ENCODE peak calls at places on chromosomes 12 and 14, in seven cellular contexts. Z is A549, U is small intestine, P is fibroblast of the aortic adventitia, R is left ventricle myocardium inferior, S is IMR-90, J is MM.1S. G is an unnamed sample.
A peak's percentile ranks its signal among the peaks of the same experiment; 100 is the strongest.

GRCh38 chr14:54975856-54976255 is 51.0 kb downstream of the WDHD1 start:
- DNase-seq in U (no peak), Z (no peak), R (no peak), P (peak; percentile 8), S (no peak), J (no peak), G (no peak)

GRCh38 chr14:105087963-105088811 is 23.0 kb upstream of the GPR132 start:
- DNase-seq in S (peak; percentile 74), J (no peak), Z (peak; percentile 60), U (no peak), P (peak; percentile 69), R (peak; percentile 62), G (no peak)

GRCh38 chr12:120109570-120110267 is 6.8 kb downstream of the RAB35 start:
- DNase-seq in P (no peak), Z (no peak), J (no peak), R (no peak), S (no peak), U (no peak), G (no peak)

GRCh38 chr14:101623685-101624444 is 62.6 kb downstream of the DIO3 start:
- DNase-seq in P (no peak), R (no peak), Z (no peak), U (no peak), J (no peak), S (no peak), G (no peak)

GRCh38 chr12:94873368-94874085 is 130.0 kb downstream of the NDUFA12 start:
- DNase-seq in S (no peak), Z (peak; percentile 26), U (no peak), P (no peak), R (peak; percentile 16), J (peak; percentile 57), G (no peak)

GRCh38 chr12:77382096-77382742 is 316.9 kb upstream of the E2F7 start:
- DNase-seq in R (no peak), J (no peak), P (peak; percentile 37), Z (no peak), S (no peak), U (no peak), G (no peak)

GRCh38 chr12:2697057-2697456 is 97.7 kb upstream of the FKBP4 start:
- DNase-seq in S (no peak), P (no peak), Z (no peak), R (no peak), U (no peak), J (no peak), G (no peak)

GRCh38 chr12:83642205-83642604 is 955.5 kb downstream of the TMTC2 start:
- DNase-seq in Z (no peak), P (no peak), U (no peak), S (no peak), J (no peak), R (no peak), G (no peak)

GRCh38 chr12:96364092-96364700 is 36.0 kb downstream of the CDK17 start:
- DNase-seq in S (no peak), P (no peak), J (no peak), Z (no peak), U (no peak), R (no peak), G (no peak)

GRCh38 chr12:104591272-104591940 is 134.7 kb downstream of the CHST11 start:
- DNase-seq in P (no peak), Z (no peak), S (no peak), R (no peak), J (no peak), U (no peak), G (no peak)

GRCh38 chr12:6116481-6117021 is 7.9 kb downstream of the VWF start:
- DNase-seq in P (no peak), U (no peak), R (no peak), S (peak; percentile 15), Z (no peak), J (no peak), G (no peak)

GRCh38 chr12:110107369-110108281 is 16.5 kb upstream of the IFT81 start:
- DNase-seq in J (no peak), P (peak; percentile 94), Z (peak; percentile 75), R (peak; percentile 20), S (peak; percentile 97), U (no peak), G (no peak)

GRCh38 chr14:92955381-92955780 is 32.4 kb downstream of the CHGA start:
- DNase-seq in S (no peak), Z (no peak), P (no peak), U (no peak), R (peak; percentile 36), J (no peak), G (no peak)

GRCh38 chr14:92951912-92952471 is 29.0 kb downstream of the CHGA start:
- DNase-seq in S (peak; percentile 48), U (peak; percentile 72), J (peak; percentile 41), R (peak; percentile 82), Z (peak; percentile 84), P (peak; percentile 66), G (peak; percentile 77)

GRCh38 chr14:92954933-92955332 is 32.0 kb downstream of the CHGA start:
- DNase-seq in U (no peak), Z (no peak), J (no peak), P (no peak), S (no peak), R (no peak), G (no peak)

GRCh38 chr14:92952497-92953298 is 29.7 kb downstream of the CHGA start:
- DNase-seq in P (no peak), Z (no peak), R (peak; percentile 79), S (no peak), U (no peak), J (no peak), G (no peak)

DNA sequence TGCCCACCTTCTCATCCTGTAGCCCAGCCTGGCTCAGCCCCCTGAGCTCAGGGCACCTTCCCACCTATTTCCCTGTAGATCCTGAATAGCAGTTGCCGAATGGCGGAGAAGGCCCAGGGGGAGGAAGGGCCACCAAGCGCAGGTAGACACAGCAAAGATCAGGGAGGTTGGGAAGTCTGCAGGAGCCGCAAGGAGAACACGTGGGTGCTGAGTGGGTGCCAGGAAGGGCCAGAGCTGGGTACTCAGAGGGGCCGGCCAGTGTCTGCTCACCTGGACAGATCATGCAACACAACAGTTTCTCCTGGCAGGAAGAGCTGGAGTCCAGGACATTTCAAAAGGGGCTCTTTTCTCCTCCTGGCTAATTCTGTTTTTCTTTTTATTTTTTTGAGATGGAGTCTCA is 30.6 kb downstream of the CHGA start:
- DNase-seq in Z (no peak), U (no peak), J (no peak), S (no peak), P (no peak), R (no peak), G (no peak)
- H3K4me3 ChIP-seq in Z (no peak overlapping the region), U (no peak overlapping the region), J (no peak overlapping the region), S (no peak overlapping the region), P (no peak overlapping the region), R (no peak overlapping the region), G (no peak overlapping the region)

GRCh38 chr14:94540031-94540794 is 21.0 kb upstream of the SERPINA4 start:
- DNase-seq in S (peak; percentile 9), Z (no peak), J (no peak), R (no peak), P (peak; percentile 22), U (peak; percentile 54), G (no peak)
- H3K4me3 ChIP-seq in S (no peak overlapping the region), Z (no peak overlapping the region), J (no peak overlapping the region), R (no peak overlapping the region), P (no peak overlapping the region), U (no peak overlapping the region), G (no peak overlapping the region)

GRCh38 chr12:47222592-47222959 is 142.8 kb upstream of the AMIGO2 start:
- DNase-seq in U (no peak), J (no peak), Z (no peak), S (no peak), R (no peak), P (no peak), G (no peak)
- H3K4me3 ChIP-seq in U (no peak overlapping the region), J (no peak overlapping the region), Z (peak overlapping the region; percentile 44), S (no peak overlapping the region), R (no peak overlapping the region), P (no peak overlapping the region), G (peak overlapping the region; percentile 16)

GRCh38 chr12:106086696-106087095 is 52.1 kb downstream of the NUAK1 start:
- DNase-seq in Z (no peak), J (no peak), R (no peak), U (no peak), S (no peak), P (no peak), G (no peak)

GRCh38 chr12:106082216-106083175 is 56.3 kb downstream of the NUAK1 start:
- DNase-seq in S (peak; percentile 73), P (no peak), U (no peak), J (no peak), R (no peak), Z (no peak), G (no peak)

GRCh38 chr12:106085213-106085612 is 53.5 kb downstream of the NUAK1 start:
- DNase-seq in S (no peak), P (no peak), R (no peak), U (no peak), Z (no peak), J (no peak), G (no peak)

GRCh38 chr12:106084759-106085158 is 54.0 kb downstream of the NUAK1 start:
- DNase-seq in U (no peak), Z (no peak), S (no peak), R (no peak), J (no peak), P (no peak), G (no peak)

DNA sequence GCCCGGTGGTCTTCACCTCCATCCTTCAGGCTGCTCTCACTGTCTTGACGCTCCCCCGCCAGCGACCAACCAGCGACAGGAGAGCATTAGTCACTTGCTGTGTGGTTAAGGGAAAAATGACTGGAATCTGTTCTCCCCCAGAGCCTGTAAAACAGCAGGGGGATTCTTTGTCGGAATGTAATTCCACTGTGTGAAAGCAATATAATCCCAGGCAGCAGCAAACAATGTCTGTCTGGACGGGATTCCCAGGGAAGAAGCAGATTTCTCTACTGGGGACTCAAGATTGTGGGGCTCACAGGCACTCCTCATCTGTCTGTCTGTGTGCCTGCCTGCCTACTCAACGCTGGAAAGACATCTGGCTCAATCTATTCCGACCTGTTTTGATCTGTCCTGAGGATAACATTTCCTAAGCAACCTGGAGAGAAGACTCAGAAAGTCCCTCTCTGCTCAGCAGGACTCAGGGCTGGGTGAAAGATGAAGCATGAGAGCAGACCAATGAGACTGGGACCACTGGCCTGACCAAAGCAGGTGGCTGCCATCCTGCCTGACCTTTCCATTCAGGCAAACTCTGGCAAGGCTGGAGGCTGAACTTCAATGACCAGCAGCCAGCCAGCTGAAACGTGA is 54.6 kb downstream of the NUAK1 start:
- DNase-seq in U (no peak), Z (peak; percentile 57), J (no peak), S (peak; percentile 88), R (no peak), P (peak; percentile 66), G (no peak)
- H3K4me3 ChIP-seq in U (no peak overlapping the region), Z (no peak overlapping the region), J (no peak overlapping the region), S (no peak overlapping the region), R (no peak overlapping the region), P (no peak overlapping the region), G (no peak overlapping the region)